ENCODE peak calls at places on chromosome 16, in eight cellular contexts. One of them, this sample, is unnamed.

GRCh38 chr16:85699628-85700027 is 10.9 kb upstream of the GINS2 start:
- DNase-seq in endothelial cell of umbilical vein: no peak
- DNase-seq in A549: no peak
- DNase-seq in thoracic aorta: no peak
- DNase-seq in esophagus squamous epithelium: no peak
- DNase-seq in OCI-LY7: no peak
- DNase-seq in cardiac fibroblast: peak; percentile 72
- DNase-seq in left lung: no peak
- DNase-seq in this sample: no peak

GRCh38 chr16:11391576-11391975 is 46.3 kb downstream of the RMI2 start:
- DNase-seq in endothelial cell of umbilical vein: no peak
- DNase-seq in A549: no peak
- DNase-seq in thoracic aorta: no peak
- DNase-seq in esophagus squamous epithelium: no peak
- DNase-seq in OCI-LY7: no peak
- DNase-seq in cardiac fibroblast: no peak
- DNase-seq in left lung: peak; percentile 91
- DNase-seq in this sample: peak; percentile 92

GRCh38 chr16:84281077-84281476 is 13.6 kb upstream of the WFDC1 start:
- DNase-seq in endothelial cell of umbilical vein: no peak
- DNase-seq in A549: no peak
- DNase-seq in thoracic aorta: no peak
- DNase-seq in esophagus squamous epithelium: no peak
- DNase-seq in OCI-LY7: peak; percentile 56
- DNase-seq in cardiac fibroblast: peak; percentile 35
- DNase-seq in left lung: no peak
- DNase-seq in this sample: no peak

GRCh38 chr16:54244061-54244886 is 42.3 kb downstream of the IRX3 start:
- DNase-seq in endothelial cell of umbilical vein: no peak
- DNase-seq in A549: no peak
- DNase-seq in thoracic aorta: no peak
- DNase-seq in esophagus squamous epithelium: no peak
- DNase-seq in OCI-LY7: no peak
- DNase-seq in cardiac fibroblast: no peak
- DNase-seq in left lung: no peak
- DNase-seq in this sample: no peak

GRCh38 chr16:14186007-14186953 is 115.2 kb downstream of the MRTFB start:
- DNase-seq in endothelial cell of umbilical vein: peak; percentile 78
- DNase-seq in A549: no peak
- DNase-seq in thoracic aorta: peak; percentile 10
- DNase-seq in esophagus squamous epithelium: no peak
- DNase-seq in OCI-LY7: peak; percentile 4
- DNase-seq in cardiac fibroblast: peak; percentile 81
- DNase-seq in left lung: no peak
- DNase-seq in this sample: no peak

GRCh38 chr16:49622421-49623402 is 233.2 kb downstream of the ZNF423 start:
- DNase-seq in endothelial cell of umbilical vein: no peak
- DNase-seq in A549: no peak
- DNase-seq in thoracic aorta: no peak
- DNase-seq in esophagus squamous epithelium: no peak
- DNase-seq in OCI-LY7: no peak
- DNase-seq in cardiac fibroblast: no peak
- DNase-seq in left lung: no peak
- DNase-seq in this sample: peak; percentile 59

GRCh38 chr16:12340151-12340733 is 363.7 kb downstream of the SNX29 start:
- DNase-seq in endothelial cell of umbilical vein: peak; percentile 47
- DNase-seq in A549: peak; percentile 31
- DNase-seq in thoracic aorta: no peak
- DNase-seq in esophagus squamous epithelium: no peak
- DNase-seq in OCI-LY7: peak; percentile 67
- DNase-seq in cardiac fibroblast: peak; percentile 8
- DNase-seq in left lung: no peak
- DNase-seq in this sample: no peak

GRCh38 chr16:47779201-47780016 is 318.3 kb downstream of the PHKB start:
- DNase-seq in endothelial cell of umbilical vein: peak; percentile 58
- DNase-seq in A549: no peak
- DNase-seq in thoracic aorta: no peak
- DNase-seq in esophagus squamous epithelium: no peak
- DNase-seq in OCI-LY7: no peak
- DNase-seq in cardiac fibroblast: peak; percentile 56
- DNase-seq in left lung: no peak
- DNase-seq in this sample: no peak

GRCh38 chr16:8026450-8026849 is 563.9 kb downstream of the TMEM114 start:
- DNase-seq in endothelial cell of umbilical vein: no peak
- DNase-seq in A549: no peak
- DNase-seq in thoracic aorta: no peak
- DNase-seq in esophagus squamous epithelium: no peak
- DNase-seq in OCI-LY7: no peak
- DNase-seq in cardiac fibroblast: no peak
- DNase-seq in left lung: no peak
- DNase-seq in this sample: no peak

GRCh38 chr16:69386596-69386995 is 789 bp upstream of the TERF2 start:
- DNase-seq in endothelial cell of umbilical vein: no peak
- DNase-seq in A549: no peak
- DNase-seq in thoracic aorta: no peak
- DNase-seq in esophagus squamous epithelium: no peak
- DNase-seq in OCI-LY7: no peak
- DNase-seq in cardiac fibroblast: no peak
- DNase-seq in left lung: no peak
- DNase-seq in this sample: no peak

GRCh38 chr16:31505483-31505882 is 2.7 kb downstream of the RUSF1 start:
- DNase-seq in endothelial cell of umbilical vein: no peak
- DNase-seq in A549: no peak
- DNase-seq in thoracic aorta: no peak
- DNase-seq in esophagus squamous epithelium: no peak
- DNase-seq in OCI-LY7: peak; percentile 11
- DNase-seq in cardiac fibroblast: no peak
- DNase-seq in left lung: no peak
- DNase-seq in this sample: no peak

GRCh38 chr16:1572664-1573063 is 39.2 kb downstream of the TMEM204 start:
- DNase-seq in endothelial cell of umbilical vein: no peak
- DNase-seq in A549: no peak
- DNase-seq in thoracic aorta: no peak
- DNase-seq in esophagus squamous epithelium: no peak
- DNase-seq in OCI-LY7: no peak
- DNase-seq in cardiac fibroblast: no peak
- DNase-seq in left lung: no peak
- DNase-seq in this sample: no peak

GRCh38 chr16:84228321-84228838 is 11.4 kb downstream of the KCNG4 start:
- DNase-seq in endothelial cell of umbilical vein: peak; percentile 49
- DNase-seq in A549: peak; percentile 93
- DNase-seq in thoracic aorta: peak; percentile 72
- DNase-seq in esophagus squamous epithelium: no peak
- DNase-seq in OCI-LY7: no peak
- DNase-seq in cardiac fibroblast: peak; percentile 93
- DNase-seq in left lung: peak; percentile 85
- DNase-seq in this sample: peak; percentile 81

GRCh38 chr16:18839555-18839954 is 38.2 kb upstream of the ARL6IP1 start:
- DNase-seq in endothelial cell of umbilical vein: no peak
- DNase-seq in A549: no peak
- DNase-seq in thoracic aorta: no peak
- DNase-seq in esophagus squamous epithelium: no peak
- DNase-seq in OCI-LY7: no peak
- DNase-seq in cardiac fibroblast: no peak
- DNase-seq in left lung: no peak
- DNase-seq in this sample: no peak

GRCh38 chr16:3698941-3699340 is 18.4 kb downstream of the TRAP1 start:
- DNase-seq in endothelial cell of umbilical vein: no peak
- DNase-seq in A549: no peak
- DNase-seq in thoracic aorta: no peak
- DNase-seq in esophagus squamous epithelium: no peak
- DNase-seq in OCI-LY7: no peak
- DNase-seq in cardiac fibroblast: no peak
- DNase-seq in left lung: no peak
- DNase-seq in this sample: no peak

DNA sequence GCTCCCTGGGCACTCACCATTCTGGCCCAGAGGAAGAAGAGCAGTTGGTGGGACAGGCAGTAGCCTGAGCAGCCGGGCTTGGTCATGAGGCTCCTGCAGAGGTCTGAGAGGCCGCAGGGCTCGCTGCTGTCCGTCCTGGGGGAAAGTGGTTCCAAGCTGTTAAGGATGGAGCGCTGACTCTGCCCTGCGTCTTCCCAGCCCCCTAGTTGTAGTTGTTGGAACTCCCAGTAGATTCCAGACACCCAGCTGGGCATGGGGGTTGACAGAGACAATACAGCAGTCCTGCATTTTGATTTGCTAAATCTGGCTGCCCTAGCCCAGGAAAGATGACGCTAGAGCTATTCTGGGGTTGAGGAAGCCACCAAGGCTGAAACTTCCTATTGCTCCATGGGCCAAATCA is 7.3 kb downstream of the C16orf89 start:
- DNase-seq in endothelial cell of umbilical vein: peak; percentile 20
- DNase-seq in A549: peak; percentile 66
- DNase-seq in thoracic aorta: no peak
- DNase-seq in esophagus squamous epithelium: no peak
- DNase-seq in OCI-LY7: no peak
- DNase-seq in cardiac fibroblast: peak; percentile 30
- DNase-seq in left lung: no peak
- DNase-seq in this sample: no peak
- TF ChIP-seq CTCF in endothelial cell of umbilical vein: no peak
- TF ChIP-seq CTCF in A549: no peak
- TF ChIP-seq CTCF in thoracic aorta: no peak
- TF ChIP-seq CTCF in esophagus squamous epithelium: no peak
- TF ChIP-seq CTCF in OCI-LY7: no peak
- TF ChIP-seq CTCF in cardiac fibroblast: peak; percentile 47
- TF ChIP-seq CTCF in left lung: no peak
- TF ChIP-seq CTCF in this sample: no peak

GRCh38 chr16:568401-569258 is 1.1 kb upstream of the PIGQ start:
- DNase-seq in endothelial cell of umbilical vein: no peak
- DNase-seq in A549: no peak
- DNase-seq in thoracic aorta: no peak
- DNase-seq in esophagus squamous epithelium: no peak
- DNase-seq in OCI-LY7: no peak
- DNase-seq in cardiac fibroblast: no peak
- DNase-seq in left lung: no peak
- DNase-seq in this sample: no peak
- H3K4me3 ChIP-seq in endothelial cell of umbilical vein: no peak overlapping the region
- H3K4me3 ChIP-seq in A549: peak overlapping the region; percentile 99
- H3K4me3 ChIP-seq in thoracic aorta: peak overlapping the region; percentile 95
- H3K4me3 ChIP-seq in esophagus squamous epithelium: peak overlapping the region; percentile 74
- H3K4me3 ChIP-seq in OCI-LY7: peak overlapping the region; percentile 94
- H3K4me3 ChIP-seq in cardiac fibroblast: no peak overlapping the region
- H3K4me3 ChIP-seq in left lung: peak overlapping the region; percentile 83
- H3K4me3 ChIP-seq in this sample: peak overlapping the region; percentile 85

GRCh38 chr16:67719048-67719777 is at the start of gene GFOD2:
- DNase-seq in endothelial cell of umbilical vein: peak; percentile 98
- DNase-seq in A549: peak; percentile 100
- DNase-seq in thoracic aorta: peak; percentile 81
- DNase-seq in esophagus squamous epithelium: peak; percentile 72
- DNase-seq in OCI-LY7: peak; percentile 95
- DNase-seq in cardiac fibroblast: peak; percentile 96
- DNase-seq in left lung: peak; percentile 99
- DNase-seq in this sample: peak; percentile 98
- TF ChIP-seq CTCF in endothelial cell of umbilical vein: no peak
- TF ChIP-seq CTCF in A549: no peak
- TF ChIP-seq CTCF in thoracic aorta: no peak
- TF ChIP-seq CTCF in esophagus squamous epithelium: no peak
- TF ChIP-seq CTCF in OCI-LY7: no peak
- TF ChIP-seq CTCF in cardiac fibroblast: no peak
- TF ChIP-seq CTCF in left lung: no peak
- TF ChIP-seq CTCF in this sample: no peak

DNA sequence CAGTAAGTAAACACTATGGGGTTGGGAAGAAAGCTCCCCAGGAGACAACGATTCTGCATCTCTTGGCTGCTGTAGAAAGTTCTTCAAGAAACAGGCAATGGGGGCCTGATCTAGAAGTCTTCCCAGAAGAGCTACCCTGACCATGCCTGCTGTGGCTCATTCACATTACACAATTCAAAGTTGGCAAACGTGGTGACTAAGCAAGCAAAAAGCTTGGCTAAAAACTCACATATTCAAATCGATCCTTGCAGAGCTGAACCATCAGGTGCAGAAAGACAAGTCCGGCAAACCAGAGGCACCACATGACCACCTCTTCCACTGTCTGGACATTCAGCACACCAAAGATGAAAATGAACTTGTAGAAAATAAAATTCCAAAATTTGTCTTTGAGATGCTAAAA is 16.1 kb downstream of the AMFR start:
- DNase-seq in endothelial cell of umbilical vein: no peak
- DNase-seq in A549: peak; percentile 20
- DNase-seq in thoracic aorta: no peak
- DNase-seq in esophagus squamous epithelium: no peak
- DNase-seq in OCI-LY7: no peak
- DNase-seq in cardiac fibroblast: peak; percentile 43
- DNase-seq in left lung: no peak
- DNase-seq in this sample: no peak
- H3K4me3 ChIP-seq in endothelial cell of umbilical vein: no peak overlapping the region
- H3K4me3 ChIP-seq in A549: peak overlapping the region; percentile 25
- H3K4me3 ChIP-seq in thoracic aorta: no peak overlapping the region
- H3K4me3 ChIP-seq in esophagus squamous epithelium: no peak overlapping the region
- H3K4me3 ChIP-seq in OCI-LY7: no peak overlapping the region
- H3K4me3 ChIP-seq in cardiac fibroblast: no peak overlapping the region
- H3K4me3 ChIP-seq in left lung: no peak overlapping the region
- H3K4me3 ChIP-seq in this sample: no peak overlapping the region

GRCh38 chr16:21301168-21301894 is 23.2 kb upstream of the CRYM start:
- DNase-seq in endothelial cell of umbilical vein: peak; percentile 79
- DNase-seq in A549: peak; percentile 91
- DNase-seq in thoracic aorta: peak; percentile 22
- DNase-seq in esophagus squamous epithelium: no peak
- DNase-seq in OCI-LY7: peak; percentile 88
- DNase-seq in cardiac fibroblast: peak; percentile 68
- DNase-seq in left lung: peak; percentile 89
- DNase-seq in this sample: peak; percentile 88
- TF ChIP-seq CTCF in endothelial cell of umbilical vein: peak; percentile 15
- TF ChIP-seq CTCF in A549: peak; percentile 33
- TF ChIP-seq CTCF in thoracic aorta: peak; percentile 37
- TF ChIP-seq CTCF in esophagus squamous epithelium: no peak
- TF ChIP-seq CTCF in OCI-LY7: peak; percentile 62
- TF ChIP-seq CTCF in cardiac fibroblast: no peak
- TF ChIP-seq CTCF in left lung: no peak
- TF ChIP-seq CTCF in this sample: peak; percentile 32

DNA sequence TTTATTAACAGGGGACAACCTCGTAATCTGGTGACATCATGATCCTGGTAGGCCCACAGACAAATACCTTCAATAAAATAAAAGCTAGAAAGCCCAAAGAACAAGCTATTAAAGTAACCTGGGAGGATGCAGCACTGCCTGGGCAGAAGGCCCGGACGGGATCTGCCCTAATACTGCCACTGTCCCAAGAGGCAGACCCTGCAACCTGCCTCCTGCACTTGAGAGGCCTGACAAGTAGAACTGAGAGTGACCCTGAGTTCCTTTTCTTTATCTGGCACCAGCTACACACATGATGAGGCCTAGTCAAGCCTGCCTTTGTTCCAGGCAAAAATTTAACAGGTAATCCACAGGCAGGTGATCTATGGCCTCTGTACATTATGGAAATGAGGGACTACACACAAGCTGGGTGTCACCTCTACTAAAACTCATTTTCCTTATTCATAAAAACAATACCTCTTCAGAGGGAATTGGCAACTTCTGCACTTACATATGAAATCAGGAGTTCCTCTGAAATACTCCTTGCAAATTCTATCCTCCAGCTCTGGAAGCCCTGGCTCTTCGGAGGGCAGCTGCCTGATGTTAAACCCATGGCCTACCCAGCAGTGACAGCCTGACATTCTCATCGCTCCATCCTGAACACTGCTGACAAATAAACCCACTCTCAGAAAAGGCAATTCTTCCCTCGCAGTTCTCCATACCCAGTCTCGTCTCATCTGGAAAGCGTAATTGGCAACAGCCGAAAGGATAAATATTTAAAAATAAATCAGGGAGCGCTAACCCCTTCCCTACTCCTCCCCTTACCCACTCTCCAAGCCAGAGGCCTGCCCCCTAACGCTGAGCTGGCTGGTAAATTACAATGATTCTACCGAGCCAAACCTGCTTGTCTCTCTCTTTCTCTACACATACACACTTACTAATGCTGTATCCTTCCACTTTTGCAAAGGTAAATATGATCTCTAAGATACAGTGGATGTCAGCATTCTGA is 2.5 kb upstream of the ZFHX3 start:
- DNase-seq in endothelial cell of umbilical vein: no peak
- DNase-seq in A549: no peak
- DNase-seq in thoracic aorta: no peak
- DNase-seq in esophagus squamous epithelium: no peak
- DNase-seq in OCI-LY7: no peak
- DNase-seq in cardiac fibroblast: no peak
- DNase-seq in left lung: no peak
- DNase-seq in this sample: no peak
- H3K4me3 ChIP-seq in endothelial cell of umbilical vein: no peak overlapping the region
- H3K4me3 ChIP-seq in A549: no peak overlapping the region
- H3K4me3 ChIP-seq in thoracic aorta: peak overlapping the region; percentile 89
- H3K4me3 ChIP-seq in esophagus squamous epithelium: no peak overlapping the region
- H3K4me3 ChIP-seq in OCI-LY7: no peak overlapping the region
- H3K4me3 ChIP-seq in cardiac fibroblast: no peak overlapping the region
- H3K4me3 ChIP-seq in left lung: no peak overlapping the region
- H3K4me3 ChIP-seq in this sample: no peak overlapping the region